ENCODE peak calls at places on chromosome 10, in eight cellular contexts. O, N, U, T, Z, D, A and P are unnamed samples.

GRCh38 chr10:6130851-6131470 is 42.1 kb downstream of the RBM17 start:
- DNase-seq in T (no peak), D (no peak), Z (no peak), N (no peak), U (no peak), O (no peak), A (no peak), P (no peak)

GRCh38 chr10:69327463-69328345 is 49.4 kb downstream of the HK1 start:
- DNase-seq in T (peak; percentile 56), A (peak; percentile 86), U (peak; percentile 77), N (no peak), Z (peak; percentile 91), O (no peak), D (peak; percentile 68), P (no peak)

GRCh38 chr10:72292223-72292691 is 18.5 kb downstream of the DDIT4 start:
- DNase-seq in T (no peak), N (no peak), A (no peak), U (no peak), D (no peak), Z (no peak), O (no peak), P (no peak)

GRCh38 chr10:103666109-103666508 is 172.6 kb downstream of the NEURL1 start:
- DNase-seq in U (no peak), D (no peak), N (peak; percentile 57), O (no peak), Z (no peak), A (no peak), T (no peak), P (peak; percentile 53)

GRCh38 chr10:72904806-72905205 is 11.3 kb downstream of the OIT3 start:
- DNase-seq in U (no peak), D (no peak), O (no peak), N (no peak), T (no peak), Z (no peak), A (no peak), P (no peak)

GRCh38 chr10:12656518-12657142 is 307.3 kb downstream of the CAMK1D start:
- DNase-seq in A (no peak), D (no peak), N (no peak), U (no peak), T (peak; percentile 58), Z (no peak), O (peak; percentile 54), P (no peak)

GRCh38 chr10:131975796-131976195 is 5.9 kb downstream of the BNIP3 start:
- DNase-seq in D (no peak), Z (no peak), O (no peak), U (no peak), T (no peak), N (no peak), A (no peak), P (no peak)

GRCh38 chr10:77836299-77836820 is 90.2 kb downstream of the DLG5 start:
- DNase-seq in D (peak; percentile 58), A (peak; percentile 74), O (peak; percentile 78), Z (peak; percentile 86), U (peak; percentile 67), T (peak; percentile 8), N (no peak), P (no peak)

GRCh38 chr10:78374331-78375028 is 340.8 kb downstream of the RPS24 start:
- DNase-seq in A (no peak), D (no peak), O (no peak), N (no peak), T (no peak), Z (no peak), U (no peak), P (no peak)

GRCh38 chr10:122424059-122424458 is 30.4 kb upstream of the ARMS2 start:
- DNase-seq in Z (no peak), U (no peak), O (no peak), D (no peak), A (no peak), N (no peak), T (no peak), P (no peak)
- H3K36me3 ChIP-seq in Z (peaks cover 32% of the 10 kb centered on the region), U (peaks cover 47% of the 10 kb centered on the region), O (peaks cover 15% of the 10 kb centered on the region), D (peaks cover 94% of the 10 kb centered on the region), A (peaks cover 32% of the 10 kb centered on the region), N (peaks cover 15% of the 10 kb centered on the region), T (peaks cover 5% of the 10 kb centered on the region), P (peaks cover 9% of the 10 kb centered on the region)

GRCh38 chr10:123620621-123621020 is 45.5 kb upstream of the GPR26 start:
- DNase-seq in U (no peak), N (no peak), Z (peak; percentile 21), D (no peak), A (no peak), T (no peak), O (no peak), P (no peak)

GRCh38 chr10:123621492-123621891 is 44.7 kb upstream of the GPR26 start:
- DNase-seq in O (no peak), T (no peak), N (no peak), D (no peak), A (no peak), Z (peak; percentile 5), U (no peak), P (no peak)

GRCh38 chr10:123621910-123622309 is 44.2 kb upstream of the GPR26 start:
- DNase-seq in O (no peak), A (no peak), Z (no peak), U (no peak), T (no peak), D (no peak), N (no peak), P (no peak)

GRCh38 chr10:123622381-123622780 is 43.8 kb upstream of the GPR26 start:
- DNase-seq in U (no peak), Z (peak; percentile 5), T (no peak), O (no peak), D (no peak), N (no peak), A (no peak), P (no peak)

GRCh38 chr10:123624086-123624485 is 42.1 kb upstream of the GPR26 start:
- DNase-seq in A (no peak), U (no peak), N (no peak), D (no peak), T (no peak), O (no peak), Z (peak; percentile 36), P (no peak)
- H3K27ac ChIP-seq in A (no peak overlapping the region), U (no peak overlapping the region), N (no peak overlapping the region), D (no peak overlapping the region), T (no peak overlapping the region), O (no peak overlapping the region), Z (no peak overlapping the region), P (no peak overlapping the region)

GRCh38 chr10:29877798-29878491 is 181.4 kb downstream of the JCAD start:
- DNase-seq in D (no peak), A (no peak), Z (peak; percentile 85), N (no peak), T (peak; percentile 35), O (no peak), U (peak; percentile 77), P (no peak)
- H3K36me3 ChIP-seq in D (no peaks in the 10 kb centered on the region), A (no peaks in the 10 kb centered on the region), Z (no peaks in the 10 kb centered on the region), N (no peaks in the 10 kb centered on the region), T (no peaks in the 10 kb centered on the region), O (no peaks in the 10 kb centered on the region), U (no peaks in the 10 kb centered on the region), P (no peaks in the 10 kb centered on the region)

DNA sequence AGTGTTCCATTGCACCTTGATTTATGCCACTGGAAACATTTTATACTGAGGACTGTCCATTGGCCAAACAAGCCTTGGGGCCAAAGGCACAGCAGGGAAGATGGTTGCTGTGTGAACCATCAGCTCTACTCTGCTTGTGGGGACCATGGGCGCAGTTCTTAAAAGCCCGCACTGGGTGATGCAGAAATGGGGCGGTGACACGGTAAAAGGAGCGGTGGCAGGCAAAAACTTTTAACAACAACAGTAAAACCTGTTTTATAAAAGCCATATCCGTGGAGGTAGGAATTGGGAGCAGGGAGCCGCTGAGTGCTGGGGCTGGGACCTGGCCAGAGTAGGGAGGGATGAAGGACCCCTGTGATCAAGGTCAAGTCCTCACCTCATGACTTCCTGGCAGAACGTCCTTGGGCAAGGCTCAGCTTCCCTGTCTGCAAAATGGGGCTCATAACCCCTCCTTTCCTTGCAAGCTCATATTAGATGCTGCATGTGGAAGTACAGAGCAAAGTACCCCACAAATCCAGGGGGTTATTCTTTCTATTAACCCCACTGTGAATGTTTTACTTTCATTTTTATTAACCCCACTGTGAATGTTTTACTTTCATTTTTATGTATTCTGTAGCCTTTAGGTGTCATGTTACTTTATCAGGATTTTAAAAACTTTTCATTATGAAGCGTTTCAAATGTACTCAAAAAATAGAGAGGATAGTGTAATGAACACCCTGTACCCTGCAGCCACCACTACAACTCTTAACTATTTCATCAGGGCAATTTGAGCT is 78.3 kb downstream of the GRK5 start:
- DNase-seq in O (no peak), T (no peak), Z (no peak), A (no peak), D (no peak), N (no peak), U (no peak), P (no peak)
- H3K27ac ChIP-seq in O (peak overlapping the region; percentile 53), T (no peak overlapping the region), Z (peak overlapping the region; percentile 64), A (peak overlapping the region; percentile 60), D (no peak overlapping the region), N (peak overlapping the region; percentile 27), U (peak overlapping the region; percentile 81), P (no peak overlapping the region)

GRCh38 chr10:70737250-70737649 is 47.9 kb downstream of the TBATA start:
- DNase-seq in Z (no peak), N (no peak), O (no peak), A (no peak), D (no peak), U (peak; percentile 2), T (no peak), P (no peak)
- H3K36me3 ChIP-seq in Z (no peaks in the 10 kb centered on the region), N (no peaks in the 10 kb centered on the region), O (no peaks in the 10 kb centered on the region), A (no peaks in the 10 kb centered on the region), D (no peaks in the 10 kb centered on the region), U (no peaks in the 10 kb centered on the region), T (no peaks in the 10 kb centered on the region), P (no peaks in the 10 kb centered on the region)

GRCh38 chr10:22086730-22087364 is 83.3 kb upstream of the DNAJC1 start:
- DNase-seq in U (peak; percentile 90), A (peak; percentile 70), D (peak; percentile 80), Z (peak; percentile 84), N (no peak), T (no peak), O (no peak), P (peak; percentile 70)
- H3K27ac ChIP-seq in U (peak overlapping the region; percentile 68), A (no peak overlapping the region), D (peak overlapping the region; percentile 5), Z (peak overlapping the region; percentile 67), N (no peak overlapping the region), T (no peak overlapping the region), O (no peak overlapping the region), P (no peak overlapping the region)

DNA sequence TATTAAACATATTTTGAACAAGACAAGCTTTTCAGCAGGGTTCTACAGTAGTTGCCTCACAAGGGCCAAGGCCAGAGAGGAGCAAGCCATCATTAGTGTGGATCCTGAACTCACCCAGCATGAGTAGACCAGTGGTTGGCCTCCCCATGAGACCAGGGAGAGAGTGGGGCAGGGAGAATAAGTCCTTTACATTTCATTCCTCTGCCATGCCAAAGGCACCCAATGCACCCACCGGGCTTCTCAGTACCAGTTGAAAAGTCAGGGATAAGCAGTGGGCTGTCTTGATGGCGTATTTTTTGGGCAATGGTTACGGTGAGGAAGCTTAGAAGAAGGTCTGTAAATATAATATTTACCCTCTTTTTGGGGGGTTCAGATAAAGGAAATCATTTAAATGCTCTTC is 16.6 kb downstream of the CRTAC1 start:
- DNase-seq in O (no peak), D (no peak), N (no peak), T (no peak), A (no peak), U (no peak), Z (no peak), P (no peak)
- H3K36me3 ChIP-seq in O (no peaks in the 10 kb centered on the region), D (no peaks in the 10 kb centered on the region), N (peaks cover 5% of the 10 kb centered on the region), T (no peaks in the 10 kb centered on the region), A (no peaks in the 10 kb centered on the region), U (no peaks in the 10 kb centered on the region), Z (no peaks in the 10 kb centered on the region), P (no peaks in the 10 kb centered on the region)

GRCh38 chr10:15859865-15860691 is at the start of gene MINDY3:
- DNase-seq in T (peak; percentile 60), N (peak; percentile 68), U (peak; percentile 76), A (peak; percentile 86), Z (peak; percentile 68), D (peak; percentile 80), O (peak; percentile 82), P (peak; percentile 87)
- H3K27ac ChIP-seq in T (peak within 1 kb of the TSS; percentile 30), N (peak within 1 kb of the TSS; percentile 55), U (peak within 1 kb of the TSS; percentile 84), A (peak within 1 kb of the TSS; percentile 83), Z (peak within 1 kb of the TSS; percentile 73), D (peak within 1 kb of the TSS; percentile 77), O (peak within 1 kb of the TSS; percentile 55), P (peak within 1 kb of the TSS; percentile 44)